ENCODE peak calls at places on chromosomes 5 and 9, in five cellular contexts. S is hepatocyte, V is OCI-LY7, A is PC-3, K is PC-9. W is an unnamed sample.

GRCh38 chr5:72908666-72909065 is 47.2 kb upstream of the FCHO2 start:
- DNase-seq in A (no peak), K (no peak), V (no peak), S (no peak), W (no peak)

GRCh38 chr5:3858524-3858923 is 262.9 kb downstream of the IRX1 start:
- DNase-seq in K (no peak), A (no peak), V (peak; percentile 26), S (no peak), W (no peak)

GRCh38 chr9:114558027-114558675 is 29.4 kb upstream of the ATP6V1G1 start:
- DNase-seq in V (no peak), K (peak; percentile 77), S (peak; percentile 55), A (peak; percentile 52), W (no peak)

GRCh38 chr9:23769307-23769935 is 56.6 kb downstream of the ELAVL2 start:
- DNase-seq in K (peak; percentile 68), A (peak; percentile 93), S (peak; percentile 37), V (no peak), W (no peak)

GRCh38 chr9:22041792-22042191 is 32.7 kb upstream of the CDKN2B start:
- DNase-seq in S (peak; percentile 67), A (peak; percentile 89), V (no peak), K (peak; percentile 94), W (no peak)

GRCh38 chr9:134100040-134100439 is 32.2 kb upstream of the BRD3 start:
- DNase-seq in K (no peak), A (no peak), V (peak; percentile 17), S (no peak), W (no peak)

GRCh38 chr9:75238311-75238976 is 150.1 kb downstream of the OSTF1 start:
- DNase-seq in K (peak; percentile 61), A (peak; percentile 80), V (peak; percentile 27), S (peak; percentile 87), W (peak; percentile 89)

GRCh38 chr5:37730896-37731455 is 108.9 kb downstream of the GDNF start:
- DNase-seq in V (no peak), S (no peak), K (no peak), A (no peak), W (no peak)

GRCh38 chr5:65085181-65085580 is 316.5 kb downstream of the CWC27 start:
- DNase-seq in V (no peak), S (no peak), K (no peak), A (no peak), W (no peak)

GRCh38 chr5:85646036-85646435 is 971.7 kb upstream of the COX7C start:
- DNase-seq in K (no peak), S (no peak), V (no peak), A (no peak), W (no peak)

GRCh38 chr9:108156270-108156998 is 666.9 kb upstream of the KLF4 start:
- DNase-seq in A (peak; percentile 76), V (no peak), K (peak; percentile 79), S (peak; percentile 63), W (no peak)

GRCh38 chr9:35905912-35906679 is at the start of gene HRCT1:
- DNase-seq in V (no peak), A (peak; percentile 96), S (peak; percentile 89), K (peak; percentile 85), W (no peak)

GRCh38 chr9:120935383-120935857 is 8.8 kb upstream of the TRAF1 start:
- DNase-seq in S (peak; percentile 88), V (peak; percentile 44), A (peak; percentile 90), K (peak; percentile 77), W (peak; percentile 86)

GRCh38 chr9:93116049-93116961 is 17.7 kb downstream of the NINJ1 start:
- DNase-seq in A (no peak), V (no peak), K (peak; percentile 93), S (peak; percentile 70), W (no peak)

GRCh38 chr9:125815568-125815967 is 68.4 kb downstream of the PBX3 start:
- DNase-seq in S (no peak), A (peak; percentile 54), V (no peak), K (peak; percentile 49), W (no peak)

GRCh38 chr9:96022445-96023031 is 147.0 kb downstream of the ERCC6L2 start:
- DNase-seq in A (no peak), K (no peak), S (no peak), V (no peak), W (no peak)

GRCh38 chr5:135829681-135830383 is 4.6 kb upstream of the SLC25A48 start:
- DNase-seq in K (no peak), A (peak; percentile 68), V (peak; percentile 67), S (peak; percentile 90), W (peak; percentile 88)

GRCh38 chr5:61805101-61805500 is 473.0 kb downstream of the ZSWIM6 start:
- DNase-seq in V (no peak), A (peak; percentile 71), K (peak; percentile 43), S (peak; percentile 49), W (no peak)

GRCh38 chr5:114070093-114070722 is 291.7 kb upstream of the KCNN2 start:
- DNase-seq in V (no peak), A (no peak), K (no peak), S (no peak), W (no peak)

GRCh38 chr9:122349201-122349600 is 21.6 kb upstream of the PTGS1 start:
- DNase-seq in A (no peak), K (no peak), V (no peak), S (no peak), W (no peak)

GRCh38 chr5:117690603-117691002 is 1116.0 kb upstream of the SEMA6A start:
- DNase-seq in A (no peak), V (no peak), K (no peak), S (no peak), W (no peak)

GRCh38 chr9:5563886-5564285 is 53.6 kb downstream of the PDCD1LG2 start:
- DNase-seq in K (no peak), S (no peak), V (no peak), A (peak; percentile 58), W (no peak)

GRCh38 chr9:3398232-3398648 is 127.6 kb downstream of the RFX3 start:
- DNase-seq in K (no peak), A (no peak), S (no peak), V (peak; percentile 64), W (peak; percentile 78)

GRCh38 chr9:116643691-116644090 is 43.4 kb upstream of the TRIM32 start:
- DNase-seq in S (no peak), A (no peak), K (no peak), V (no peak), W (no peak)

GRCh38 chr9:75812139-75812538 is 78.3 kb upstream of the PCSK5 start:
- DNase-seq in K (no peak), A (no peak), S (no peak), V (no peak), W (no peak)

GRCh38 chr5:116922532-116922931 is 347.9 kb upstream of the SEMA6A start:
- DNase-seq in K (no peak), S (no peak), V (no peak), A (no peak), W (no peak)

GRCh38 chr5:75640395-75640794 is 29.1 kb downstream of the ANKDD1B start:
- DNase-seq in A (peak; percentile 71), K (peak; percentile 85), V (no peak), S (no peak), W (no peak)

GRCh38 chr9:106921341-106921899 is 58.5 kb downstream of the ZNF462 start:
- DNase-seq in K (no peak), V (no peak), A (no peak), S (peak; percentile 91), W (peak; percentile 48)

GRCh38 chr5:118794281-118794680 is 194.1 kb downstream of the DTWD2 start:
- DNase-seq in V (no peak), A (no peak), S (no peak), K (no peak), W (no peak)

GRCh38 chr5:9411142-9411541 is 134.7 kb downstream of the SEMA5A start:
- DNase-seq in K (no peak), V (no peak), A (no peak), S (peak; percentile 55), W (no peak)

GRCh38 chr5:7392401-7393024 is 3.4 kb upstream of the ADCY2 start:
- DNase-seq in A (peak; percentile 51), V (peak; percentile 2), S (peak; percentile 66), K (no peak), W (peak; percentile 44)

GRCh38 chr9:82894961-82895902 is 167.7 kb downstream of the RASEF start:
- DNase-seq in V (no peak), A (no peak), S (peak; percentile 26), K (no peak), W (no peak)
- H3K9me2 ChIP-seq in V (no peaks in the 10 kb centered on the region), A (no peaks in the 10 kb centered on the region), S (no peaks in the 10 kb centered on the region), K (no peaks in the 10 kb centered on the region), W (no peaks in the 10 kb centered on the region)

GRCh38 chr9:136444102-136444501 is 4.5 kb upstream of the INPP5E start:
- DNase-seq in S (no peak), V (no peak), K (no peak), A (no peak), W (no peak)

GRCh38 chr9:136443687-136444086 is 4.0 kb upstream of the INPP5E start:
- DNase-seq in A (no peak), S (no peak), V (no peak), K (no peak), W (no peak)

GRCh38 chr9:136447173-136447778 is 7.6 kb upstream of the INPP5E start:
- DNase-seq in S (no peak), K (no peak), V (no peak), A (no peak), W (no peak)

GRCh38 chr9:136443087-136443486 is 3.4 kb upstream of the INPP5E start:
- DNase-seq in V (no peak), S (no peak), K (no peak), A (no peak), W (no peak)

GRCh38 chr9:136445799-136446198 is 6.2 kb upstream of the INPP5E start:
- DNase-seq in A (no peak), S (no peak), K (no peak), V (no peak), W (no peak)
- H3K36me3 ChIP-seq in A (peaks cover 8% of the 10 kb centered on the region), S (no peaks in the 10 kb centered on the region), K (no peaks in the 10 kb centered on the region), V (peaks cover 88% of the 10 kb centered on the region), W (peaks cover 3% of the 10 kb centered on the region)

GRCh38 chr9:111662851-111663823 is 1.7 kb downstream of the GNG10 start:
- DNase-seq in V (no peak), K (peak; percentile 85), A (no peak), S (peak; percentile 37), W (peak; percentile 49)
- H3K4me3 ChIP-seq in V (peak overlapping the region; percentile 77), K (peak overlapping the region; percentile 73), A (peak overlapping the region; percentile 83), S (peak overlapping the region; percentile 89), W (peak overlapping the region; percentile 85)

GRCh38 chr5:150017606-150018005 is 17.1 kb downstream of the HMGXB3 start:
- DNase-seq in V (no peak), S (no peak), K (peak; percentile 75), A (peak; percentile 99), W (no peak)

GRCh38 chr5:150013931-150014330 is 13.4 kb downstream of the HMGXB3 start:
- DNase-seq in V (no peak), K (no peak), S (no peak), A (no peak), W (no peak)

GRCh38 chr5:150015415-150015814 is 14.9 kb downstream of the HMGXB3 start:
- DNase-seq in A (no peak), S (no peak), K (no peak), V (no peak), W (no peak)

GRCh38 chr5:150016537-150016936 is 16.0 kb downstream of the HMGXB3 start:
- DNase-seq in V (no peak), A (no peak), K (no peak), S (no peak), W (no peak)

DNA sequence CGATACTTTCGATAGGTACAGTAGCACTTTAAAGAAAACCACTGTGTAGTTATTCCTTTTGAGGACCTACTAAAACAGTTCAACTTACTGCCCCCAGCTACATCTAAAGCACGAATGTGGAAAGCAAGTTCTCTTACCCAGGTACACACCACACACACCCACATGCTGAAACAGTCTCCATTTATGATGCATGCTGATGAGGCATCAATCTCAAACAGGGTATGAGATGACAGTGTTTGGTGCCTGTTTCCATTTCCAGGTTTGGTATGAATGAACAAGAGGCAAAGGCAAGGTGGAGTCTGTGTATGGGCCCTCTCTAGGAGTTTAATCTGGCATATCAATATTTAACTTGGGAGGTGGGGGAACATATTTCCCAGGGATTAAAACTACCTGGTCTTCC is 13.9 kb downstream of the HMGXB3 start:
- DNase-seq in S (no peak), K (no peak), A (no peak), V (no peak), W (no peak)
- H3K9me2 ChIP-seq in S (no peaks in the 10 kb centered on the region), K (no peaks in the 10 kb centered on the region), A (no peaks in the 10 kb centered on the region), V (no peaks in the 10 kb centered on the region), W (no peaks in the 10 kb centered on the region)